ENCODE peak calls at places on chromosome 5, in ten cellular contexts. One of them, this sample, is unnamed.

GRCh38 chr5:123720955-123721354 is 209.0 kb downstream of the CSNK1G3 start:
- DNase-seq in lower leg skin: no peak
- DNase-seq in uterus: no peak
- DNase-seq in GM12892: no peak
- DNase-seq in ovary: no peak
- DNase-seq in gastrocnemius medialis: no peak
- DNase-seq in right lobe of liver: no peak
- DNase-seq in adrenal gland: no peak
- DNase-seq in IMR-90: peak
- DNase-seq in A549: no peak
- DNase-seq in this sample: no peak

GRCh38 chr5:104265531-104266130 is 703.0 kb upstream of the NUDT12 start:
- DNase-seq in lower leg skin: no peak
- DNase-seq in uterus: no peak
- DNase-seq in GM12892: no peak
- DNase-seq in ovary: no peak
- DNase-seq in gastrocnemius medialis: no peak
- DNase-seq in right lobe of liver: no peak
- DNase-seq in adrenal gland: no peak
- DNase-seq in IMR-90: no peak
- DNase-seq in A549: no peak
- DNase-seq in this sample: no peak

GRCh38 chr5:178677429-178677828 is 50.6 kb upstream of the CLK4 start:
- DNase-seq in lower leg skin: no peak
- DNase-seq in uterus: no peak
- DNase-seq in GM12892: no peak
- DNase-seq in ovary: no peak
- DNase-seq in gastrocnemius medialis: no peak
- DNase-seq in right lobe of liver: no peak
- DNase-seq in adrenal gland: no peak
- DNase-seq in IMR-90: no peak
- DNase-seq in A549: no peak
- DNase-seq in this sample: no peak

GRCh38 chr5:180785151-180785781 is 17.3 kb downstream of the MGAT1 start:
- DNase-seq in lower leg skin: no peak
- DNase-seq in uterus: no peak
- DNase-seq in GM12892: no peak
- DNase-seq in ovary: no peak
- DNase-seq in gastrocnemius medialis: no peak
- DNase-seq in right lobe of liver: no peak
- DNase-seq in adrenal gland: no peak
- DNase-seq in IMR-90: peak
- DNase-seq in A549: no peak
- DNase-seq in this sample: no peak

GRCh38 chr5:36070687-36071571 is 4.2 kb upstream of the UGT3A2 start:
- DNase-seq in lower leg skin: no peak
- DNase-seq in uterus: no peak
- DNase-seq in GM12892: no peak
- DNase-seq in ovary: no peak
- DNase-seq in gastrocnemius medialis: no peak
- DNase-seq in right lobe of liver: peak
- DNase-seq in adrenal gland: peak
- DNase-seq in IMR-90: no peak
- DNase-seq in A549: no peak
- DNase-seq in this sample: no peak

GRCh38 chr5:6765612-6766525 is 52.6 kb downstream of the TENT4A start:
- DNase-seq in lower leg skin: peak
- DNase-seq in uterus: peak
- DNase-seq in GM12892: peak
- DNase-seq in ovary: peak
- DNase-seq in gastrocnemius medialis: peak
- DNase-seq in right lobe of liver: peak
- DNase-seq in adrenal gland: peak
- DNase-seq in IMR-90: peak
- DNase-seq in A549: peak
- DNase-seq in this sample: peak

GRCh38 chr5:51347704-51348103 is 35.5 kb upstream of the ISL1 start:
- DNase-seq in lower leg skin: no peak
- DNase-seq in uterus: no peak
- DNase-seq in GM12892: no peak
- DNase-seq in ovary: no peak
- DNase-seq in gastrocnemius medialis: no peak
- DNase-seq in right lobe of liver: no peak
- DNase-seq in adrenal gland: no peak
- DNase-seq in IMR-90: no peak
- DNase-seq in A549: no peak
- DNase-seq in this sample: no peak

GRCh38 chr5:139835656-139836055 is 40.0 kb downstream of the PSD2 start:
- DNase-seq in lower leg skin: no peak
- DNase-seq in uterus: no peak
- DNase-seq in GM12892: no peak
- DNase-seq in ovary: no peak
- DNase-seq in gastrocnemius medialis: no peak
- DNase-seq in right lobe of liver: no peak
- DNase-seq in adrenal gland: no peak
- DNase-seq in IMR-90: no peak
- DNase-seq in A549: no peak
- DNase-seq in this sample: no peak

GRCh38 chr5:154673506-154673905 is 81.7 kb upstream of the LARP1 start:
- DNase-seq in lower leg skin: no peak
- DNase-seq in uterus: no peak
- DNase-seq in GM12892: no peak
- DNase-seq in ovary: no peak
- DNase-seq in gastrocnemius medialis: no peak
- DNase-seq in right lobe of liver: no peak
- DNase-seq in adrenal gland: no peak
- DNase-seq in IMR-90: no peak
- DNase-seq in A549: no peak
- DNase-seq in this sample: no peak

GRCh38 chr5:43007246-43007910 is 32.7 kb downstream of the ANXA2R start:
- DNase-seq in lower leg skin: peak
- DNase-seq in uterus: peak
- DNase-seq in GM12892: no peak
- DNase-seq in ovary: peak
- DNase-seq in gastrocnemius medialis: peak
- DNase-seq in right lobe of liver: peak
- DNase-seq in adrenal gland: peak
- DNase-seq in IMR-90: peak
- DNase-seq in A549: peak
- DNase-seq in this sample: peak

GRCh38 chr5:165775094-165775493 is 2269.7 kb downstream of the MAT2B start:
- DNase-seq in lower leg skin: no peak
- DNase-seq in uterus: no peak
- DNase-seq in GM12892: no peak
- DNase-seq in ovary: no peak
- DNase-seq in gastrocnemius medialis: no peak
- DNase-seq in right lobe of liver: no peak
- DNase-seq in adrenal gland: no peak
- DNase-seq in IMR-90: no peak
- DNase-seq in A549: no peak
- DNase-seq in this sample: no peak

GRCh38 chr5:5404376-5404775 is 18.1 kb upstream of the ICE1 start:
- DNase-seq in lower leg skin: no peak
- DNase-seq in uterus: no peak
- DNase-seq in GM12892: no peak
- DNase-seq in ovary: no peak
- DNase-seq in gastrocnemius medialis: no peak
- DNase-seq in right lobe of liver: no peak
- DNase-seq in adrenal gland: no peak
- DNase-seq in IMR-90: no peak
- DNase-seq in A549: no peak
- DNase-seq in this sample: no peak

GRCh38 chr5:27592231-27592630 is 553.8 kb upstream of the CDH9 start:
- DNase-seq in lower leg skin: no peak
- DNase-seq in uterus: no peak
- DNase-seq in GM12892: no peak
- DNase-seq in ovary: no peak
- DNase-seq in gastrocnemius medialis: no peak
- DNase-seq in right lobe of liver: no peak
- DNase-seq in adrenal gland: no peak
- DNase-seq in IMR-90: no peak
- DNase-seq in A549: no peak
- DNase-seq in this sample: no peak

GRCh38 chr5:1246711-1247431 is 21.7 kb downstream of the SLC6A18 start:
- DNase-seq in lower leg skin: no peak
- DNase-seq in uterus: no peak
- DNase-seq in GM12892: no peak
- DNase-seq in ovary: no peak
- DNase-seq in gastrocnemius medialis: no peak
- DNase-seq in right lobe of liver: peak
- DNase-seq in adrenal gland: peak
- DNase-seq in IMR-90: no peak
- DNase-seq in A549: peak
- DNase-seq in this sample: peak

DNA sequence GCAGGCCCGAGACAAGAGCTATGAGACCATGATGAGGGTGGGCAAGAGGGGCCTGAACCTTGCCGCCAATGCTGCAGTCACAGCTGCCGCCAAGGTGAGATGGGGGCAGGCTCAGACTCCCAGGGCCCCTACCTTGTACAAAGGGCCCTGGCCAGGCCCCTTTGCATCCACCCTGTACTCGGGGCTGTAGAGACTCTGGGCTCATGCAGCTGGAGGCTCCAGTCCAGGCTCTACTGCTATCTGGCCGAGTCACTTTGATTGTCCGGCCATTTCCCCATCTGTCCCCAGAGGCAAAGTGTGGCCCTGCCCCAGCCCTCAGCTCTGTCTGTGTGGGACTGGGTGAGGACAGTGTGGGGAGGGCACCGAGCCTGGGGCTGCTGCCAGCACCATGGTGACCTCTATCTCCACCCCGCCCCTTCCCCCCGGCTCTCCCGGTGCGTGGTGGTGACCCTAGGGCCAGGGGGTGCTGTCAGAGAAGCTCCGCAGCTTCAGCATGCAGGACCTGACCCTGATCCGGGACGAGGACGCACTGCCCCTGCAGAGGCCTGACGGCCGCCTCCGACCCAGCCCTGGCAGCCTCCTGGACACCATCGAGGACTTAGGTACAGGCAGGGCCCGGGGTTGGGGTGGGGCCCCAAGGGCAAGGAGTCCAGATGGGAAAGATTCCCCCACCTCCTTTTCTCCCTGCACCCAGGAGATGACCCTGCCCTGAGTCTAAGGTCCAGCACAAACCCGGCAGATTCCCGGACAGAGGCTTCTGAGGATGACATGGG is 6.1 kb downstream of the REEP2 start:
- DNase-seq in lower leg skin: peak
- DNase-seq in uterus: no peak
- DNase-seq in GM12892: no peak
- DNase-seq in ovary: no peak
- DNase-seq in gastrocnemius medialis: no peak
- DNase-seq in right lobe of liver: no peak
- DNase-seq in adrenal gland: no peak
- DNase-seq in IMR-90: no peak
- DNase-seq in A549: no peak
- DNase-seq in this sample: no peak
- TF ChIP-seq POLR2A in lower leg skin: no peak
- TF ChIP-seq POLR2A in uterus: no peak
- TF ChIP-seq POLR2A in GM12892: no peak
- TF ChIP-seq POLR2A in ovary: no peak
- TF ChIP-seq POLR2A in gastrocnemius medialis: no peak
- TF ChIP-seq POLR2A in right lobe of liver: no peak
- TF ChIP-seq POLR2A in adrenal gland: no peak
- TF ChIP-seq POLR2A in IMR-90: no peak
- TF ChIP-seq POLR2A in A549: no peak
- TF ChIP-seq POLR2A in this sample: no peak

DNA sequence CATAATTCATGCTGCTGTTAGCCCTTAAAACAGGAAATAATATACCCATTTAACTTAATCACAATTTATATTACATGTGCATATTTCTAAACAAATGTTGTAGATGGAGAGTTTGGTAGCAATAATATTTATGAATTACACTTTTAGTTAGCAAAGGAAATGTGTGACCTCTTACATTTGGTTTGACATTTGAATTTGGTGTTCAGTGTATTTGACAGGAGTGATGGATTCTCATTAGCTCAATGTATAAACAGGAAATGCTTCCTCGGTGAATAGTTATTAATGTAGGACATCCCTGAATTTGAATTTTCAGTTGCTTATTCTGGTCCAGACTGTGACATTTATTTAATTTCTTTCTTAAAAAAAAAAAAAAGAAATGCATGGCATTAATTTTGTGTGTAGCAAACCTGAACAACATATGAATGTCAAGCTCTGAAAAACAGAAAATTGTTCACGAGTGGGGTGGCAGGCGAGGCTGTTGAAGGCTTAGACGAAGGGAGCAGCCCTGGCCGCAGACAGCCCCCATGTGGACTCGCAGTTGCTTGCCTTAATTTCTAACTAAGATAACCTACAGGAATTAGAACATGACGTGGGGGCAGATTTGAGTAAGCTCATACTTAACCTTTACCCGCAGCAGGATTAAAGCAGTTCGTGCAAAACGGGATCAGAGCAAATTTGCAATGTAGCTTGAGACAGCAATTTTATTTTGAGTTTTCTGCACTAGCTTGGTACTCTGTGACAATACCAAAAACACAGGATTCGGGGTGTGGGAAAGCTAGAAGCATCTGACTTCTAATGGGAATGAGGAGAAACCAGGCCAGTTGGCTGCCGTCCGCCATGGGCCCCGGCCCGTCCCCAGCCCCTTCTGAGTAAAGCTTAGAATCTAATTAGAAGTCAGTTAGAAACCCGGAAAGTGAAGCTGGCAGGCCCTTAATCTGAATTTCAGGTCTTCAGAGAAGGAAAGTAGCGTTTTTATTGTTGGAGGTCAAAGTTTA is 134.3 kb downstream of the MACROH2A1 start:
- DNase-seq in lower leg skin: no peak
- DNase-seq in uterus: no peak
- DNase-seq in GM12892: no peak
- DNase-seq in ovary: no peak
- DNase-seq in gastrocnemius medialis: no peak
- DNase-seq in right lobe of liver: no peak
- DNase-seq in adrenal gland: no peak
- DNase-seq in IMR-90: peak
- DNase-seq in A549: no peak
- DNase-seq in this sample: no peak
- TF ChIP-seq POLR2A in lower leg skin: no peak
- TF ChIP-seq POLR2A in uterus: no peak
- TF ChIP-seq POLR2A in GM12892: no peak
- TF ChIP-seq POLR2A in ovary: no peak
- TF ChIP-seq POLR2A in gastrocnemius medialis: no peak
- TF ChIP-seq POLR2A in right lobe of liver: no peak
- TF ChIP-seq POLR2A in adrenal gland: no peak
- TF ChIP-seq POLR2A in IMR-90: no peak
- TF ChIP-seq POLR2A in A549: no peak
- TF ChIP-seq POLR2A in this sample: no peak

GRCh38 chr5:150485770-150486401 is 22.0 kb upstream of the NDST1 start:
- DNase-seq in lower leg skin: peak
- DNase-seq in uterus: peak
- DNase-seq in GM12892: peak
- DNase-seq in ovary: peak
- DNase-seq in gastrocnemius medialis: peak
- DNase-seq in right lobe of liver: peak
- DNase-seq in adrenal gland: peak
- DNase-seq in IMR-90: peak
- DNase-seq in A549: peak
- DNase-seq in this sample: peak
- TF ChIP-seq POLR2A in lower leg skin: no peak
- TF ChIP-seq POLR2A in uterus: no peak
- TF ChIP-seq POLR2A in GM12892: no peak
- TF ChIP-seq POLR2A in ovary: peak
- TF ChIP-seq POLR2A in gastrocnemius medialis: peak
- TF ChIP-seq POLR2A in right lobe of liver: peak
- TF ChIP-seq POLR2A in adrenal gland: no peak
- TF ChIP-seq POLR2A in IMR-90: no peak
- TF ChIP-seq POLR2A in A549: peak
- TF ChIP-seq POLR2A in this sample: no peak

GRCh38 chr5:14011089-14012004 is 66.9 kb upstream of the DNAH5 start:
- DNase-seq in lower leg skin: peak
- DNase-seq in uterus: peak
- DNase-seq in GM12892: peak
- DNase-seq in ovary: peak
- DNase-seq in gastrocnemius medialis: peak
- DNase-seq in right lobe of liver: peak
- DNase-seq in adrenal gland: peak
- DNase-seq in IMR-90: peak
- DNase-seq in A549: peak
- DNase-seq in this sample: peak
- TF ChIP-seq POLR2A in lower leg skin: no peak
- TF ChIP-seq POLR2A in uterus: no peak
- TF ChIP-seq POLR2A in GM12892: no peak
- TF ChIP-seq POLR2A in ovary: no peak
- TF ChIP-seq POLR2A in gastrocnemius medialis: no peak
- TF ChIP-seq POLR2A in right lobe of liver: peak
- TF ChIP-seq POLR2A in adrenal gland: peak
- TF ChIP-seq POLR2A in IMR-90: peak
- TF ChIP-seq POLR2A in A549: peak
- TF ChIP-seq POLR2A in this sample: no peak